ENCODE peak calls at places on chromosomes 4 and X, in five cellular contexts. One of them, this sample, is unnamed.

GRCh38 chr4:86999244-86999643 is 64.4 kb downstream of the AFF1 start:
- DNase-seq in T47D: no peak
- DNase-seq in stimulated activated CD4-positive, alpha-beta T cell treated with anti-CD3 and anti-CD28 coated beads, Interleukin-2, amount 100 ng/mL, for 24 hours: no peak
- DNase-seq in GM04504: no peak
- DNase-seq in GM13977: no peak
- DNase-seq in this sample: no peak

GRCh38 chrX:40291553-40291952 is 193.8 kb upstream of the BCOR start:
- DNase-seq in T47D: no peak
- DNase-seq in GM04504: no peak
- DNase-seq in GM13977: no peak
- DNase-seq in stimulated activated CD4-positive, alpha-beta T cell treated with anti-CD3 and anti-CD28 coated beads, Interleukin-2, amount 100 ng/mL, for 24 hours: no peak
- DNase-seq in this sample: peak

GRCh38 chrX:13418126-13419091 is 98.6 kb upstream of the ATXN3L start:
- DNase-seq in T47D: no peak
- DNase-seq in GM04504: no peak
- DNase-seq in GM13977: no peak
- DNase-seq in stimulated activated CD4-positive, alpha-beta T cell treated with anti-CD3 and anti-CD28 coated beads, Interleukin-2, amount 100 ng/mL, for 24 hours: no peak
- DNase-seq in this sample: no peak

GRCh38 chr4:82559735-82560120 is 2.1 kb downstream of the TMEM150C start:
- DNase-seq in GM04504: no peak
- DNase-seq in stimulated activated CD4-positive, alpha-beta T cell treated with anti-CD3 and anti-CD28 coated beads, Interleukin-2, amount 100 ng/mL, for 24 hours: no peak
- DNase-seq in T47D: no peak
- DNase-seq in GM13977: no peak
- DNase-seq in this sample: no peak

GRCh38 chr4:37463457-37463856 is 218.9 kb downstream of the NWD2 start:
- DNase-seq in GM04504: no peak
- DNase-seq in GM13977: no peak
- DNase-seq in stimulated activated CD4-positive, alpha-beta T cell treated with anti-CD3 and anti-CD28 coated beads, Interleukin-2, amount 100 ng/mL, for 24 hours: no peak
- DNase-seq in T47D: no peak
- DNase-seq in this sample: no peak

GRCh38 chrX:153685179-153685536 is 2.6 kb upstream of the SLC6A8 start:
- DNase-seq in T47D: no peak
- DNase-seq in GM13977: no peak
- DNase-seq in stimulated activated CD4-positive, alpha-beta T cell treated with anti-CD3 and anti-CD28 coated beads, Interleukin-2, amount 100 ng/mL, for 24 hours: no peak
- DNase-seq in GM04504: no peak
- DNase-seq in this sample: no peak

GRCh38 chr4:158821228-158822009 is 52.6 kb downstream of the FNIP2 start:
- DNase-seq in T47D: no peak
- DNase-seq in GM13977: no peak
- DNase-seq in stimulated activated CD4-positive, alpha-beta T cell treated with anti-CD3 and anti-CD28 coated beads, Interleukin-2, amount 100 ng/mL, for 24 hours: no peak
- DNase-seq in GM04504: no peak
- DNase-seq in this sample: peak

GRCh38 chr4:57404463-57404862 is 294.3 kb upstream of the IGFBP7 start:
- DNase-seq in stimulated activated CD4-positive, alpha-beta T cell treated with anti-CD3 and anti-CD28 coated beads, Interleukin-2, amount 100 ng/mL, for 24 hours: no peak
- DNase-seq in T47D: no peak
- DNase-seq in GM04504: no peak
- DNase-seq in GM13977: no peak
- DNase-seq in this sample: no peak

GRCh38 chrX:19879181-19879580 is 8.2 kb downstream of the SH3KBP1 start:
- DNase-seq in T47D: no peak
- DNase-seq in GM13977: no peak
- DNase-seq in GM04504: no peak
- DNase-seq in stimulated activated CD4-positive, alpha-beta T cell treated with anti-CD3 and anti-CD28 coated beads, Interleukin-2, amount 100 ng/mL, for 24 hours: no peak
- DNase-seq in this sample: no peak

GRCh38 chrX:109952985-109953905 is 49.7 kb upstream of the TMEM164 start:
- DNase-seq in T47D: no peak
- DNase-seq in GM13977: peak
- DNase-seq in GM04504: no peak
- DNase-seq in stimulated activated CD4-positive, alpha-beta T cell treated with anti-CD3 and anti-CD28 coated beads, Interleukin-2, amount 100 ng/mL, for 24 hours: no peak
- DNase-seq in this sample: no peak

GRCh38 chr4:72489267-72489666 is 79.8 kb downstream of the ADAMTS3 start:
- DNase-seq in GM04504: no peak
- DNase-seq in GM13977: no peak
- DNase-seq in T47D: no peak
- DNase-seq in stimulated activated CD4-positive, alpha-beta T cell treated with anti-CD3 and anti-CD28 coated beads, Interleukin-2, amount 100 ng/mL, for 24 hours: no peak
- DNase-seq in this sample: no peak

GRCh38 chr4:124288706-124289486 is 423.6 kb downstream of the ANKRD50 start:
- DNase-seq in GM13977: no peak
- DNase-seq in stimulated activated CD4-positive, alpha-beta T cell treated with anti-CD3 and anti-CD28 coated beads, Interleukin-2, amount 100 ng/mL, for 24 hours: no peak
- DNase-seq in T47D: no peak
- DNase-seq in GM04504: no peak
- DNase-seq in this sample: no peak

GRCh38 chr4:143352720-143353119 is 16.0 kb downstream of the GAB1 start:
- DNase-seq in GM04504: no peak
- DNase-seq in GM13977: no peak
- DNase-seq in stimulated activated CD4-positive, alpha-beta T cell treated with anti-CD3 and anti-CD28 coated beads, Interleukin-2, amount 100 ng/mL, for 24 hours: no peak
- DNase-seq in T47D: no peak
- DNase-seq in this sample: peak

GRCh38 chr4:1410491-1411325 is 4.5 kb upstream of the NKX1-1 start:
- DNase-seq in GM04504: peak
- DNase-seq in T47D: peak
- DNase-seq in GM13977: peak
- DNase-seq in stimulated activated CD4-positive, alpha-beta T cell treated with anti-CD3 and anti-CD28 coated beads, Interleukin-2, amount 100 ng/mL, for 24 hours: peak
- DNase-seq in this sample: no peak

GRCh38 chrX:96929036-96929435 is 45.3 kb downstream of the RPA4 start:
- DNase-seq in GM04504: no peak
- DNase-seq in T47D: no peak
- DNase-seq in GM13977: no peak
- DNase-seq in stimulated activated CD4-positive, alpha-beta T cell treated with anti-CD3 and anti-CD28 coated beads, Interleukin-2, amount 100 ng/mL, for 24 hours: no peak
- DNase-seq in this sample: no peak

GRCh38 chr4:113476800-113477199 is 284.7 kb downstream of the CAMK2D start:
- DNase-seq in stimulated activated CD4-positive, alpha-beta T cell treated with anti-CD3 and anti-CD28 coated beads, Interleukin-2, amount 100 ng/mL, for 24 hours: peak
- DNase-seq in GM04504: no peak
- DNase-seq in GM13977: no peak
- DNase-seq in T47D: no peak
- DNase-seq in this sample: peak

This sample was measured in trophoblast cell.